ENCODE peak calls at places on chromosomes 13 and 19, in four cellular contexts. One of them, this sample, is unnamed.

GRCh38 chr19:47573076-47574026 is at the start of gene ZNF541:
- DNase-seq in HCT116: no peak
- DNase-seq in HepG2: no peak
- DNase-seq in K562: peak; percentile 30
- DNase-seq in this sample: no peak

GRCh38 chr13:32538234-32538620 is 368 bp downstream of the N4BP2L2 start:
- DNase-seq in HCT116: no peak
- DNase-seq in HepG2: peak; percentile 76
- DNase-seq in K562: no peak
- DNase-seq in this sample: no peak

GRCh38 chr13:113273856-113274590 is 23.0 kb upstream of the LAMP1 start:
- DNase-seq in HCT116: no peak
- DNase-seq in HepG2: no peak
- DNase-seq in K562: peak; percentile 58
- DNase-seq in this sample: no peak

GRCh38 chr19:53424968-53425597 is 6.7 kb upstream of the ZNF761 start:
- DNase-seq in HCT116: no peak
- DNase-seq in K562: peak; percentile 79
- DNase-seq in HepG2: peak; percentile 67
- DNase-seq in this sample: peak; percentile 58

GRCh38 chr19:46279177-46279576 is 17.7 kb upstream of the HIF3A start:
- DNase-seq in K562: no peak
- DNase-seq in HepG2: no peak
- DNase-seq in HCT116: no peak
- DNase-seq in this sample: no peak

GRCh38 chr13:70253834-70254233 is 145.6 kb upstream of the KLHL1 start:
- DNase-seq in K562: no peak
- DNase-seq in HepG2: peak; percentile 9
- DNase-seq in HCT116: no peak
- DNase-seq in this sample: no peak

GRCh38 chr19:29662278-29662603 is 3.0 kb upstream of the PLEKHF1 start:
- DNase-seq in HCT116: no peak
- DNase-seq in K562: no peak
- DNase-seq in HepG2: no peak
- DNase-seq in this sample: no peak

GRCh38 chr13:83515267-83515666 is 367.0 kb downstream of the SLITRK1 start:
- DNase-seq in HCT116: no peak
- DNase-seq in HepG2: no peak
- DNase-seq in K562: no peak
- DNase-seq in this sample: no peak

GRCh38 chr13:27262546-27262945 is 8.1 kb upstream of the RASL11A start:
- DNase-seq in HCT116: no peak
- DNase-seq in K562: no peak
- DNase-seq in HepG2: no peak
- DNase-seq in this sample: no peak

GRCh38 chr19:43754562-43755255 is at the start of gene SMG9:
- DNase-seq in K562: peak; percentile 98
- DNase-seq in HCT116: peak; percentile 95
- DNase-seq in HepG2: peak; percentile 94
- DNase-seq in this sample: peak; percentile 76

DNA sequence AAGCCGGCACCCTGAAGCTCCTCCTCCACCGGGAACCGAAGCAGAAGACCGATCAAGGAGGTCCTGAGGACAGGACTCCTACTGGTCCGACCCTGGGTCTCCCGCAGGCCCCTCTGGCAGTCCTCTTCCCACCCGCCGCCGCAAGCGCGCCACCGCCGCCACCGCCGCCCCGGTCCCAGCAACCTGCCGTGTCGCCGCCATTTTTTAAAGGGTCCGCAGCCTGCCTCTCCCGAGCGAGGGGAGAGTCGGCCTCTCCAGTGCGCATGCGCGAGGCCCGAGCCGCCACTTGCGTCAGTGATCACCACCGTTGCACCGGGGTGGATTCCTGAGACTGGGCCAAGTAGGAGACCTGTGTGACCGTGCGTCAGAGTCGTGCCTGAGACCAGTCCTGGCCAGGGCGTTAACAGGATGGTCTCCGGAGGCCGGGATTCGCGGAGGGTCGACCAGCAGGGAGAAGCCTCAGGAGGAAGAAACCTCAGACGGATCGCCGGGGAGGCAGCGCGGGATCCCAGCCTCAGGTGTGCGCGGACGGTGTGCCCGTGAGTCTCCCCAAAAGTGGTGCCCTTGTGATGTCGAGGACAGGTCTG is 51.6 kb downstream of the ZNF146 start:
- DNase-seq in HepG2: no peak
- DNase-seq in K562: peak; percentile 81
- DNase-seq in HCT116: no peak
- DNase-seq in this sample: no peak
- TF ChIP-seq SIN3A in HepG2: no peak
- TF ChIP-seq SIN3A in K562: no peak
- TF ChIP-seq SIN3A in HCT116: no peak
- TF ChIP-seq SIN3A in this sample: no peak

DNA sequence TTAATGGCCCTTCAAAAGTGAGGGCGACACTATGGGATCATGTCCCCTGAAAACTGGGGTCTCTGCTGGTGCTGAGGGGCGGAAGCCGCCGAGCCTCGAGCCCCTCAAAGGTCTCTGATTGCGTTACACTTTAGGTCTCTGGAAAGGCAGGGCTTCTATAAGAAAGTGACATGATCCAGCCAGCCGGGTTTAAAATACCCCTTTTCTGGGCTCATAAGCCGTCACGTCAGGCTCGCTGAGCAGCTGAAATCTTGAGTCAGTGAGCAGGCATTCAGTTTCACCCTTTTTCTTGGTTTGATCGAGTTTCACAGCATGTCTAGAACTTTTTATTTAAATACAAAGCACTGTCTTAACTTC is 600 bp upstream of the HMGB1 start:
- DNase-seq in HepG2: no peak
- DNase-seq in HCT116: no peak
- DNase-seq in K562: no peak
- DNase-seq in this sample: no peak
- TF ChIP-seq TCF7L2 in HepG2: no peak
- TF ChIP-seq TCF7L2 in HCT116: no peak
- TF ChIP-seq TCF7L2 in K562: no peak
- TF ChIP-seq TCF7L2 in this sample: no peak

GRCh38 chr19:49862411-49863253 is 4.7 kb downstream of the PNKP start:
- DNase-seq in HepG2: peak; percentile 31
- DNase-seq in K562: peak; percentile 83
- DNase-seq in HCT116: no peak
- DNase-seq in this sample: no peak
- TF ChIP-seq SIN3A in HepG2: no peak
- TF ChIP-seq SIN3A in K562: no peak
- TF ChIP-seq SIN3A in HCT116: no peak
- TF ChIP-seq SIN3A in this sample: no peak

GRCh38 chr13:106212436-106213010 is 322.9 kb downstream of the EFNB2 start:
- DNase-seq in K562: no peak
- DNase-seq in HCT116: no peak
- DNase-seq in HepG2: no peak
- DNase-seq in this sample: no peak
- TF ChIP-seq TCF7L2 in K562: no peak
- TF ChIP-seq TCF7L2 in HCT116: no peak
- TF ChIP-seq TCF7L2 in HepG2: no peak
- TF ChIP-seq TCF7L2 in this sample: no peak

DNA sequence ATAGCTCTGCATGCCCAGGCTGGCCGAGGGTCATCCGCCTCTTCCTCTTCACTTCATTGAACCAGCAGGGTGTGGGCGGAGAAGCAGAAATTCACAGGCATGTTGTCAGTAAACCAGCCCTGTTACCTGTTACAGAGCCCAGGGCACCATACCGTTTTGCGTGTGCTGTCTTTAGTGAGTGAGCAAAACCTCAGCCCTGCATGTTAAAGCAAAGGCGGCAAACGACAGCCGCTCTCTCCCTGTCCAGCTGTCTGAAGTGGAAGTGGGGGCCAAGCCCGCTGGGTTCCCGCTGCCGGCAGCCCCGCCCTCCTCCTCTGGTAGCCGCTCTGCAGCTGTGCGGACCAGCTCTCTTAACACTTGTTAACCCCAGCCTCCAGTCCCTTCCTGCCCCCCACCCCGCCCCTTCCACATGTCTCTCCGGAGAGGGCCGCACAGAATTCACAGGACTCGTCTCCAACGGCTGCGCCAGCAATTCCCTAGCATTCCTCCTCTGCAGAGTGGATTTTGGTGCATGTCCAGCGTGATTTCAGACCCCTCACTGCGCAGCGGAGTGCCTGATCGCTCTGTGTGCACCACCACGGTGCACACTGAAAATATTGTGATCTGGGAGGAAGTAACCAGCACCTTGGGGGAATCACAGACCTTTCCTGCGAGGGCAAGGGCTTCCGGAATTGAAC is 12.7 kb downstream of the KLHL26 start:
- DNase-seq in K562: no peak
- DNase-seq in HepG2: no peak
- DNase-seq in HCT116: no peak
- DNase-seq in this sample: no peak
- TF ChIP-seq SIN3A in K562: no peak
- TF ChIP-seq SIN3A in HepG2: no peak
- TF ChIP-seq SIN3A in HCT116: no peak
- TF ChIP-seq SIN3A in this sample: no peak

DNA sequence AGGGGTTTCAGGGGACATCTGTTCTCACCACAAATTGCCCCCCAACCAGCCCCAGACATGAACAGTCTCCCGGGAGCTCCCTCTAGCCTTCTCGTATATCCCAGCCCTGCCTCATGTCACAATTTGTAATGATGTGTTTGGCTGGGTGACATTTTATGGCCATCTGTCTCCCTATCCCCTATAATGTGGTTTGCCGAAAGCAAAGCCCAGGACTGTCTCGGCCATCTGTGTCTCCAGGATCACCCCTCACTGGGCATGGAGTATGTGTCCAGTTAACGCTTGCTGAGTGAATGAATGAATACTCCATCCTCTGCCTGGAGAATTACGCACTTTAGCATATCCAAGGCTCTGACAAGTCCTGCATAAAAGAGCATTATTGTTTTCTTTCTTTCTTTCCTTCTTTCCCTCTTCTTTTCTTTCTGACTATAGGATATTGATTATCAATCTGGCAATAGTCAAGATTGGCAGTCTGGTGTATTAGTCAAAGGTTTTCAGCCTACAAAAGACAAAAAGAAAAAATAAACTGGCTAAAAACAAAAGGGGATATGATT is 15.1 kb downstream of the HPN start:
- DNase-seq in HepG2: no peak
- DNase-seq in HCT116: no peak
- DNase-seq in K562: no peak
- DNase-seq in this sample: no peak
- TF ChIP-seq TCF7L2 in HepG2: no peak
- TF ChIP-seq TCF7L2 in HCT116: no peak
- TF ChIP-seq TCF7L2 in K562: no peak
- TF ChIP-seq TCF7L2 in this sample: no peak

GRCh38 chr13:77523386-77523785 is 12.1 kb upstream of the SCEL start:
- DNase-seq in K562: no peak
- DNase-seq in HCT116: no peak
- DNase-seq in HepG2: no peak
- DNase-seq in this sample: no peak

GRCh38 chr13:77519808-77520207 is 15.7 kb upstream of the SCEL start:
- DNase-seq in HCT116: no peak
- DNase-seq in K562: no peak
- DNase-seq in HepG2: no peak
- DNase-seq in this sample: no peak

GRCh38 chr13:77521595-77522367 is 13.7 kb upstream of the SCEL start:
- DNase-seq in HCT116: no peak
- DNase-seq in K562: no peak
- DNase-seq in HepG2: no peak
- DNase-seq in this sample: no peak

GRCh38 chr13:77522444-77522843 is 13.1 kb upstream of the SCEL start:
- DNase-seq in HCT116: no peak
- DNase-seq in HepG2: no peak
- DNase-seq in K562: no peak
- DNase-seq in this sample: no peak

DNA sequence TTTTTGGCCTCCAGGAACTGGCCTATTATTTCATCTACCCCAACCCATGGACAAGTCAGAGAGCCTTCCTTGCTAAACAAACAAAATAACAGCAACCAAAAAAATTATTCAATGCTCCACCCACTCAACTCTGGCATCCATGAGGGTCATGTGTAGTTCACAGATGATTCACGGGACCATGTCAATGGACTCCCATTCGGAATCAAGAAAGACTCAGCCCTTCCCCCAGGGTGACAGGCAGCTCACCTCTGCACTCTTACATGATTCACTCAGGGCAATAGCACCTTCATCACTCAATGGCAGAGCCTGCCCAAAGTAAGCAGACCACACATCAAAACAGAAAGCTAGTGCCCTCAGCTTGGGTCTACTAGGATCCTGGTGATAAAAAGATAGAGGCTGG is 14.3 kb upstream of the SCEL start:
- DNase-seq in K562: no peak
- DNase-seq in HepG2: no peak
- DNase-seq in HCT116: no peak
- DNase-seq in this sample: no peak
- TF ChIP-seq SIN3A in K562: no peak
- TF ChIP-seq SIN3A in HepG2: no peak
- TF ChIP-seq SIN3A in HCT116: no peak
- TF ChIP-seq SIN3A in this sample: no peak

DNA sequence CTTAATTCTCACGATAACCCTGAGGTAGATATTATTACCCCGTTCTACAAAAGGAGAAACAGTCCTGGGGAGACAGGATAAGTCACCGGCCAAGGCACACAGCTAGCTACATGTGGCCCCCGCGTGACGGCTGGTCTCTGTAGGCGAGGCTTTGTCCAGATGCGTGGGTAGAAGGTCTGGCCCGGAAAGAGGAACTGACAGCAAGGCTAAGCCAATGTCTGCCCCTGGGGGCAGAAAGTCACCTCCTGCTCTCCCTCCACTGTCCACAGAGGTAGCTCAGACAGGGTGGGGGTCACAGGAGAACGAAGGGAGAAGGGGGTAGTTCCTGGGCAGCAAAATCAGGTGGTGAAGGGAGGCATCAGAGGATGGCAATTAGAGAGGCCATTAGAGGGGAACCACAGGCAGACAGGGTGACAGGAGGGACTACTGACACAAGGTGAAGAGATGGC is 1.8 kb downstream of the APOC4 start:
- DNase-seq in K562: peak; percentile 90
- DNase-seq in HCT116: no peak
- DNase-seq in HepG2: no peak
- DNase-seq in this sample: no peak
- TF ChIP-seq TCF7L2 in K562: no peak
- TF ChIP-seq TCF7L2 in HCT116: no peak
- TF ChIP-seq TCF7L2 in HepG2: no peak
- TF ChIP-seq TCF7L2 in this sample: no peak

GRCh38 chr13:22275393-22275792 is 604.5 kb downstream of the FGF9 start:
- DNase-seq in K562: no peak
- DNase-seq in HCT116: no peak
- DNase-seq in HepG2: no peak
- DNase-seq in this sample: no peak

GRCh38 chr13:22278336-22278929 is 607.6 kb downstream of the FGF9 start:
- DNase-seq in HCT116: peak; percentile 34
- DNase-seq in HepG2: peak; percentile 2
- DNase-seq in K562: peak; percentile 29
- DNase-seq in this sample: peak; percentile 0
- TF ChIP-seq SIN3A in HCT116: no peak
- TF ChIP-seq SIN3A in HepG2: no peak
- TF ChIP-seq SIN3A in K562: no peak
- TF ChIP-seq SIN3A in this sample: no peak